ENCODE peak calls at places on chromosomes 7 and 10, in six cellular contexts. C is PC-9, M is HCT116, S is dorsolateral prefrontal cortex, T is GM12864, Z is astrocyte of the spinal cord. P is an unnamed sample.

GRCh38 chr10:128206676-128207075 is 80.5 kb upstream of the MKI67 start:
- DNase-seq in M (no peak), Z (no peak), S (no peak), T (no peak), C (no peak), P (no peak)

GRCh38 chr7:32479574-32480200 is 10.5 kb downstream of the LSM5 start:
- DNase-seq in C (peak), M (peak), T (no peak), S (no peak), Z (peak), P (no peak)

GRCh38 chr10:130747359-130747758 is 564.2 kb downstream of the TCERG1L start:
- DNase-seq in Z (no peak), T (no peak), C (no peak), M (no peak), S (no peak), P (no peak)

GRCh38 chr7:6451224-6451705 is 3.5 kb upstream of the DAGLB start:
- DNase-seq in S (no peak), M (no peak), T (no peak), C (no peak), Z (no peak), P (no peak)

GRCh38 chr7:70132802-70133201 is 534.5 kb downstream of the AUTS2 start:
- DNase-seq in S (no peak), T (no peak), C (no peak), Z (no peak), M (no peak), P (no peak)

GRCh38 chr10:47248436-47249090 is 51.4 kb upstream of the GDF10 start:
- DNase-seq in M (no peak), S (no peak), C (no peak), Z (no peak), T (no peak), P (no peak)

GRCh38 chr7:76223286-76223972 is 21.7 kb downstream of the SRRM3 start:
- DNase-seq in T (no peak), C (peak), S (no peak), Z (no peak), M (no peak), P (no peak)

GRCh38 chr7:22137466-22137865 is 191.8 kb upstream of the CDCA7L start:
- DNase-seq in T (no peak), C (no peak), M (no peak), S (no peak), Z (peak), P (no peak)

GRCh38 chr10:68796609-68797008 is 30.7 kb upstream of the STOX1 start:
- DNase-seq in C (no peak), Z (peak), T (no peak), M (no peak), S (no peak), P (no peak)

GRCh38 chr7:149261321-149261828 is 621 bp upstream of the ZNF783 start:
- DNase-seq in C (peak), S (no peak), M (no peak), T (no peak), Z (peak), P (no peak)

GRCh38 chr7:101865031-101865824 is 47.8 kb downstream of the CUX1 start:
- DNase-seq in C (no peak), M (no peak), Z (no peak), T (no peak), S (no peak), P (no peak)

GRCh38 chr10:29146736-29147135 is 142.1 kb upstream of the LYZL1 start:
- DNase-seq in Z (no peak), M (no peak), T (no peak), S (no peak), C (no peak), P (no peak)

GRCh38 chr7:988426-988911 is 5.5 kb downstream of the CYP2W1 start:
- DNase-seq in M (no peak), Z (peak), T (no peak), C (no peak), S (no peak), P (no peak)

GRCh38 chr10:21036757-21037156 is 139.6 kb upstream of the NEBL start:
- DNase-seq in C (no peak), M (no peak), Z (no peak), S (no peak), T (no peak), P (no peak)

GRCh38 chr7:155509725-155510551 is 36.4 kb downstream of the CNPY1 start:
- DNase-seq in M (no peak), C (no peak), S (no peak), Z (no peak), T (no peak), P (no peak)

GRCh38 chr7:5214641-5215040 is 24.6 kb downstream of the WIPI2 start:
- DNase-seq in S (no peak), C (no peak), Z (no peak), T (no peak), M (no peak), P (no peak)

GRCh38 chr10:120978589-120979252 is 127.6 kb downstream of the WDR11 start:
- DNase-seq in M (no peak), Z (peak), S (no peak), T (no peak), C (no peak), P (no peak)

GRCh38 chr7:70646551-70647248 is 485.2 kb upstream of the GALNT17 start:
- DNase-seq in M (no peak), S (no peak), T (no peak), C (no peak), Z (no peak), P (no peak)

GRCh38 chr10:17023386-17024298 is 106.0 kb downstream of the CUBN start:
- DNase-seq in Z (peak), S (no peak), M (peak), C (peak), T (peak), P (peak)

GRCh38 chr10:12406764-12407400 is 57.5 kb downstream of the CAMK1D start:
- DNase-seq in S (no peak), M (no peak), Z (no peak), C (no peak), T (no peak), P (no peak)

GRCh38 chr10:12403119-12403518 is 53.8 kb downstream of the CAMK1D start:
- DNase-seq in C (no peak), M (no peak), T (no peak), Z (no peak), S (no peak), P (no peak)

GRCh38 chr10:12409171-12409570 is 59.8 kb downstream of the CAMK1D start:
- DNase-seq in T (no peak), M (no peak), C (no peak), Z (no peak), S (no peak), P (no peak)

GRCh38 chr10:12408472-12408871 is 59.1 kb downstream of the CAMK1D start:
- DNase-seq in T (no peak), Z (no peak), M (no peak), C (no peak), S (no peak), P (no peak)

DNA sequence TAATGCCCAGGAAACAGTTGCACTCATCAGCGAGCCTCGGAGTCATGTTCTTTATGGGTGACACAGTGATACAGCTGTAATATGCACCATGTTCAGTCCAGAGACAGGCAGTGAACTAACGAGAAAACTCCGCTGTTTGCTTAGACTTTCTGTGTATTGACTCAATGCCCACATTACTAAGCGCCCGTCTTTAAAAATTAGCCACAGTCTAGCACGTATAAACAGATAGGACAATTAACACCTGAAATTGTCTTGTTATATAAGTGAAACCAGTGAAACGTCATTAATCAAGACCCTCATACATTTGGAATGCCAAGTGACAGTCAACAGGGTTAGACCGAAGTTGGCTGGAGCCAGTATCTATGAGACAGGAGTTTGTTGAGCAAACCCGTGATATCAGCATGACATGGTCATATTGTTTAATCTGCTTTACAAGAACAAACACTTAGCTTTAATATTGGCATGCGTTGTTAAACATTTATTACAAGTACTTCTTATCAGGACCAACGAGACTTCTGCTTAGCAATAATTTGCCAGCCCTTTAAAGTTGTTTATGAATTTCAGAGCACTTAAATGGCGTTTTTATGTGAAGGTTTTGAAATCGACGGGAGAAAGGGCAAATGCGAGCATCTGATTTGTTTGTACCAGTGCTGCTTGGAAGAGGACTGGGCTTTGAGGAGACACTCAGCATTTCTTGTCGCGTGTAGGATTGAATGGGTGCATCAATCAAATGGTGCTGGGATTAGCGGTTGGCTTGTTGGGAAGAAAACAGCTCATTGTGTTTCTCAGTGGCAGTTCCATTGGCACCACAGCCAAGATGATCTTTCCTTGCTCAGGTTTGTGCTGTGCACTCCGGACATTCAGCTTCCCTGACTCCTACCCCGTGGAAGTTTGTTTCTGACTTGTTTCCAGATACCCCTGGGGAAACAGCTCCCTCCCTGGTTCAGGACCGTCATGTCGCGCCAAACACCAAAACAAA is 56.3 kb downstream of the CAMK1D start:
- DNase-seq in Z (peak), M (no peak), C (no peak), S (no peak), T (no peak), P (no peak)
- H3K4me3 ChIP-seq in Z (no peak), M (no peak), C (no peak), S (no peak), T (no peak), P (no peak)

GRCh38 chr7:78783179-78783962 is 670.1 kb downstream of the MAGI2 start:
- DNase-seq in Z (no peak), M (no peak), C (no peak), T (no peak), S (no peak), P (no peak)
- TF ChIP-seq CTCF in Z (no peak), M (no peak), C (no peak), T (no peak), S (no peak), P (no peak)

GRCh38 chr7:98315318-98315993 is 34.0 kb downstream of the BRI3 start:
- DNase-seq in M (no peak), S (no peak), Z (no peak), T (peak), C (peak), P (peak)

GRCh38 chr7:98319176-98319575 is 37.7 kb downstream of the BRI3 start:
- DNase-seq in M (no peak), S (no peak), Z (no peak), T (no peak), C (no peak), P (no peak)

GRCh38 chr7:98312201-98312600 is 30.7 kb downstream of the BRI3 start:
- DNase-seq in M (no peak), T (no peak), Z (no peak), C (no peak), S (no peak), P (no peak)

GRCh38 chr7:98317366-98318040 is 36.0 kb downstream of the BRI3 start:
- DNase-seq in Z (no peak), S (no peak), C (no peak), M (no peak), T (no peak), P (no peak)

GRCh38 chr7:98314469-98314868 is 33.0 kb downstream of the BRI3 start:
- DNase-seq in Z (peak), T (peak), M (no peak), S (no peak), C (no peak), P (peak)
- H3K4me3 ChIP-seq in Z (no peak), T (no peak), M (no peak), S (no peak), C (no peak), P (no peak)

GRCh38 chr7:8765374-8765773 is 332.0 kb downstream of the NXPH1 start:
- DNase-seq in T (no peak), Z (no peak), C (no peak), S (no peak), M (no peak), P (no peak)
- TF ChIP-seq CTCF in T (no peak), Z (no peak), C (no peak), S (no peak), M (no peak), P (no peak)

GRCh38 chr7:134890246-134891240 is 95.8 kb upstream of the AGBL3 start:
- DNase-seq in C (no peak), S (peak), M (no peak), T (no peak), Z (peak), P (no peak)
- H3K4me3 ChIP-seq in C (peak), S (peak), M (peak), T (no peak), Z (no peak), P (no peak)

GRCh38 chr10:85786401-85786899 is 580.1 kb downstream of the GRID1 start:
- DNase-seq in T (no peak), C (no peak), Z (no peak), S (no peak), M (peak), P (no peak)
- TF ChIP-seq CTCF in T (peak), C (no peak), Z (no peak), S (peak), M (peak), P (peak)

P was measured in GM06990.